ENCODE peak calls at places on chromosomes 5 and 9, in nine cellular contexts. R, H, P, J, L, Y, C, X and U are unnamed samples.

GRCh38 chr5:173831196-173831914 is 56.8 kb upstream of the CPEB4 start:
- DNase-seq in X (no peak), J (no peak), L (no peak), P (no peak), C (no peak), Y (no peak), R (no peak), H (no peak), U (peak; percentile 50)

GRCh38 chr5:68356623-68357022 is 141.1 kb downstream of the PIK3R1 start:
- DNase-seq in P (no peak), H (no peak), J (no peak), R (no peak), X (no peak), L (no peak), C (no peak), Y (no peak), U (no peak)

GRCh38 chr9:113599647-113600476 is 136.3 kb downstream of the RGS3 start:
- DNase-seq in X (no peak), Y (peak; percentile 70), C (peak; percentile 83), J (peak; percentile 78), R (peak; percentile 90), P (no peak), L (no peak), H (no peak), U (no peak)

GRCh38 chr9:114418053-114418452 is 30.3 kb upstream of the AKNA start:
- DNase-seq in R (no peak), Y (no peak), C (no peak), P (no peak), J (no peak), H (no peak), X (no peak), L (no peak), U (no peak)

GRCh38 chr5:26245327-26245726 is 793.1 kb downstream of the CDH9 start:
- DNase-seq in P (no peak), X (no peak), Y (no peak), C (no peak), R (no peak), J (no peak), L (no peak), H (no peak), U (no peak)

GRCh38 chr5:89436464-89436863 is 553.5 kb upstream of the MEF2C start:
- DNase-seq in J (no peak), C (no peak), L (no peak), R (no peak), P (no peak), Y (no peak), X (no peak), H (no peak), U (no peak)

GRCh38 chr5:169152946-169153345 is 148.0 kb downstream of the SLIT3 start:
- DNase-seq in R (no peak), L (no peak), Y (no peak), C (no peak), P (no peak), J (no peak), X (no peak), H (no peak), U (no peak)

GRCh38 chr9:37917801-37918664 is 14.1 kb upstream of the SLC25A51 start:
- DNase-seq in L (no peak), J (no peak), C (peak; percentile 59), Y (no peak), P (no peak), H (no peak), X (no peak), R (no peak), U (no peak)

GRCh38 chr5:173235499-173236394 is 741 bp upstream of the NKX2-5 start:
- DNase-seq in H (no peak), L (no peak), Y (no peak), R (no peak), X (no peak), P (no peak), C (no peak), J (no peak), U (no peak)

GRCh38 chr5:149779071-149779470 is 49.0 kb downstream of the PPARGC1B start:
- DNase-seq in Y (no peak), H (no peak), X (no peak), R (no peak), P (no peak), J (no peak), C (no peak), L (no peak), U (no peak)

GRCh38 chr5:174532453-174533126 is 191.8 kb upstream of the MSX2 start:
- DNase-seq in C (peak; percentile 92), Y (peak; percentile 82), J (peak; percentile 95), R (peak; percentile 85), H (no peak), P (no peak), L (peak; percentile 22), X (peak; percentile 46), U (no peak)

GRCh38 chr5:2020730-2021129 is 138.0 kb upstream of the IRX4 start:
- DNase-seq in Y (no peak), R (no peak), J (no peak), P (no peak), X (no peak), L (no peak), H (no peak), C (no peak), U (no peak)

GRCh38 chr9:61667559-61668121 is 477.8 kb downstream of the SPATA31A7 start:
- DNase-seq in H (no peak), J (no peak), P (no peak), Y (no peak), C (no peak), X (peak; percentile 35), R (no peak), L (no peak), U (no peak)

DNA sequence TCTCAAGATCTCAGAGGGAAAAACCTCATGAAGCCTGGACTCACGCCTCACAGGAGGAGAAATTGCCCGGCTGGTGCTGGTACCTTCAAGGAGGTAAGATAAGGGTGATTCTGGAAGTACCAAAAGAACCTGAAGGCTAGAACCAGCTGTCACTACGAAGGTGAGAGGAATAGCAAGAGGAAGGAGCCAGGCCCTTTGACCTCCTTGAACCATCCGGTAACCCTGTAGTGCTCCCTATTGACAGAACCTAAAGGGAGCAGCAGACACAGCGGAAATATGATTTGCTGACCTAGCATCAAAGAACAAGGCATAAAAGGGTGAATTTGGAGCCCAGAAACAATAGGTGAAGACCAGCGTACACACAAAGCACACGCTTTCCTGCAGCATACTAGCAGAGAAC is 92.2 kb downstream of the DOCK8 start:
- DNase-seq in J (no peak), C (no peak), P (no peak), H (peak; percentile 20), R (no peak), X (no peak), Y (no peak), L (no peak), U (peak; percentile 22)
- TF ChIP-seq CTCF in J (no peak), C (no peak), P (peak; percentile 18), H (peak; percentile 40), R (no peak), X (no peak), Y (no peak), L (no peak), U (peak; percentile 15)

GRCh38 chr9:124355941-124356744 is 59.1 kb downstream of the PSMB7 start:
- DNase-seq in X (no peak), H (no peak), C (no peak), P (peak; percentile 14), R (no peak), J (no peak), L (no peak), Y (no peak), U (no peak)

GRCh38 chr9:124358617-124359016 is 56.6 kb downstream of the PSMB7 start:
- DNase-seq in J (no peak), C (no peak), X (no peak), H (no peak), L (no peak), R (no peak), Y (no peak), P (peak; percentile 23), U (no peak)

GRCh38 chr9:124356745-124357390 is 58.4 kb downstream of the PSMB7 start:
- DNase-seq in Y (no peak), L (no peak), P (peak; percentile 25), J (no peak), R (no peak), C (no peak), X (no peak), H (no peak), U (no peak)

GRCh38 chr9:124359426-124359825 is 55.8 kb downstream of the PSMB7 start:
- DNase-seq in H (no peak), C (no peak), L (no peak), Y (no peak), J (no peak), R (no peak), P (peak; percentile 13), X (no peak), U (no peak)

DNA sequence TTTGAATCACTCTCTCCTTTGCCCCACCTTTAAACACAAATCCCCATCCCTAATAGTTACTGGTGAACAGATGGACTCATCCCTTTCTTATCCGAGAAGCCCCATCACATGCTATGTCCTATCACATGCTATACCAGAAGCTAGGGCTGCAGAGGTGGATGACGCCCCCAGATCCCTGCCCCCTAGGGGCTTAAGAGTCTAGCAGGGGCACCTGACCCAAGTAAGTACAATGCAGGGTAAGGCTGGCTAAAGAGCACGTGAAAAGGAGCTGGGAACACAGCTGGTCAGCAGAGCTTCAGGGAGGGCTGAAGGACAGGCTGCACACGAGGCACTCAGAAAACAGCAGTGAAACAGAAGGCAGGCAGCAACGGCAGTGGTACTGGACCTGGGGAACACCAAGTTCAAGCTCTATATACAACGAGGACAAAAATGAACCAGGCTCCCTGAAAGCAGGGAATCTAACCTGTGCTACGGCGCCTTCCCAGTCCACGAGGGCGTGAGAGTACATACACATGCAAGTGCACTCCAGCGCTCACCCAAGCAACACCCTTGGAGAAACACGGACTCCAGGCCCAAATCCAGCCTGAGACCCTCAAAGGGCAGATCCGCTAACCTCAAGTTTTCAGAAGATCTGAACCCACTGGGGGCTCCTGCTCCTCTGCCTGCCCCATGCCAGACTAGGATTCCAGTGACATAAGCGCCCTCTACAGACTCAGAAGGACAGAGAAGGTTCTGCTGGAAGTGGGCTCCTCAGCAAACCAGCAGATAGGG is 57.5 kb downstream of the PSMB7 start:
- DNase-seq in J (no peak), Y (no peak), H (peak; percentile 30), P (peak; percentile 16), C (no peak), R (no peak), X (no peak), L (no peak), U (peak; percentile 17)
- TF ChIP-seq CTCF in J (peak; percentile 19), Y (peak; percentile 2), H (no peak), P (no peak), C (no peak), R (peak; percentile 9), X (no peak), L (no peak), U (peak; percentile 62)

GRCh38 chr9:21996438-21996837 is 1.8 kb downstream of the CDKN2B-AS1 start:
- DNase-seq in H (no peak), C (no peak), L (no peak), X (no peak), P (no peak), R (no peak), Y (no peak), J (no peak), U (no peak)
- TF ChIP-seq CTCF in H (no peak), C (no peak), L (no peak), X (no peak), P (no peak), R (no peak), Y (no peak), J (no peak), U (no peak)

DNA sequence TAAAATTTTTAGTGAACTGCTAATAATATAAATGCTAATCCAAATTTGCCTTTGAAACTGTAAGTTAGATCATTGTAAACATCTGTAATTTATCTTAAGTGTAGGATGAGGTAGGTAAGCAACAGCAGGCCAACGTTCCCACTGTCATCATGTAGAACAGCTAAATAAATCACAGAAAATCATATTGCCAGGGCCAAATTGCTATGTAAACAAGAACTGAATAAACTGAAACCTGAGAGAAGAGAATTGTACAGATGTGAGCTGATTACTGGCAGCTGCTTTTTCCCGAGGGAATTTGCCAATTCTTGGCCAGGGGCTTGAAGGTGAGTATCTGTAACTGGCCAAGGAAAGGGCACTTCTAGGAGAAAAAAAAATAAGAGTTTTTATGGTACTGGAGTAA is 97.7 kb downstream of the CDH10 start:
- DNase-seq in X (no peak), P (no peak), C (no peak), H (no peak), J (no peak), R (no peak), Y (no peak), L (no peak), U (no peak)
- TF ChIP-seq CTCF in X (no peak), P (no peak), C (no peak), H (no peak), J (no peak), R (no peak), Y (no peak), L (no peak), U (no peak)